ENCODE peak calls at places on chromosome 11, in four cellular contexts. C is iris pigment epithelial cell, N is T-helper 2 cell, B is lower lobe of right lung. S is an unnamed sample.

GRCh38 chr11:57527056-57527631 is 3.4 kb downstream of the TIMM10 start:
- DNase-seq in C (peak), B (peak), N (peak), S (no peak)

GRCh38 chr11:13316528-13316961 is 39.0 kb downstream of the BMAL1 start:
- DNase-seq in B (peak), N (no peak), C (peak), S (no peak)

GRCh38 chr11:12266943-12267342 is 110.4 kb upstream of the PARVA start:
- DNase-seq in C (no peak), B (no peak), N (no peak), S (no peak)

GRCh38 chr11:120089036-120090001 is 48.6 kb downstream of the TRIM29 start:
- DNase-seq in N (no peak), B (no peak), C (no peak), S (no peak)

GRCh38 chr11:6677018-6677417 is 6.1 kb downstream of the MRPL17 start:
- DNase-seq in N (no peak), C (no peak), B (no peak), S (no peak)

GRCh38 chr11:2708757-2709281 is 9.0 kb upstream of the KCNQ1OT1 start:
- DNase-seq in C (peak), B (no peak), N (no peak), S (no peak)

GRCh38 chr11:64165842-64166635 is at the start of gene MACROD1:
- DNase-seq in N (peak), B (peak), C (peak), S (peak)

GRCh38 chr11:17012712-17013547 is 1.3 kb downstream of the PLEKHA7 start:
- DNase-seq in B (peak), C (peak), N (no peak), S (no peak)